ENCODE peak calls at places on chromosome 20, in six cellular contexts. X is K562, K is body of pancreas, O is psoas muscle, G is Panc1, U is ascending aorta. P is an unnamed sample. For H3K4me1, the result is how much of the 10 kb centered on the place peaks cover.

GRCh38 chr20:46933150-46933549 is 38.5 kb downstream of the EYA2 start:
- DNase-seq in G (no peak), K (no peak), O (no peak), U (no peak), X (no peak), P (no peak)

GRCh38 chr20:34859826-34860545 is 12.7 kb downstream of the GGT7 start:
- DNase-seq in O (no peak), X (no peak), G (no peak), U (no peak), K (no peak), P (no peak)

GRCh38 chr20:54680872-54681297 is 205.5 kb downstream of the DOK5 start:
- DNase-seq in O (no peak), U (no peak), X (peak), G (no peak), K (peak), P (no peak)

GRCh38 chr20:33667245-33668086 is 723 bp downstream of the ACTL10 start:
- DNase-seq in X (no peak), G (no peak), O (peak), K (peak), U (peak), P (peak)

GRCh38 chr20:35344354-35344837 is 52.2 kb upstream of the FAM83C start:
- DNase-seq in K (peak), U (no peak), O (peak), X (peak), G (no peak), P (peak)

GRCh38 chr20:57878803-57879424 is 169.1 kb upstream of the PMEPA1 start:
- DNase-seq in K (no peak), G (no peak), U (peak), O (no peak), X (no peak), P (no peak)

GRCh38 chr20:20864346-20865096 is 152.1 kb upstream of the RALGAPA2 start:
- DNase-seq in X (peak), O (no peak), G (no peak), K (no peak), U (no peak), P (no peak)

GRCh38 chr20:21184810-21185209 is 58.9 kb downstream of the KIZ start:
- DNase-seq in G (no peak), K (no peak), U (no peak), X (no peak), O (no peak), P (no peak)

GRCh38 chr20:21090112-21090737 is 15.9 kb downstream of the LINC00237 start:
- DNase-seq in O (no peak), X (no peak), U (no peak), K (no peak), G (no peak), P (no peak)

DNA sequence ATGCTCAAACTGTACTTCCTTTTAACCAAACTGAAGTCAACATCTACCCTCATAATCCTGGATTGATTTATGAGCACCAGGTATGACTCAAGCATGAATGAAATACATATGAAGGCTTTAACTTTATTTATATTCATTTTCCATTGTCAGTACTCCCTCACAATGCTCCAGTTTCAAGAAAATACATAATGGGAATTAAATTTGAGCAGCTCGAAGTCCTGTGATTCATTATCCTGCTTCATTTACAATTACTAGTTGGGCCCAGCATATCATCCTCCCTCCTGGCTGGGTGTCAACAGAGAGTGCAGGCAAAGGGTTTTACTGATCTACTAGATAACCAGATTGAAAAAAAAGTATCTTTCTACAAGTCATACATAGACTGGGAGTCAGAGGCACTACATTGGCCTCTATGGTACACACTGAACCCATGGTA is 10.1 kb downstream of the SAMHD1 start:
- DNase-seq in U (no peak), O (no peak), K (no peak), X (no peak), G (no peak), P (no peak)
- H3K27ac ChIP-seq in U (peak), O (peak), K (peak), X (no peak), G (no peak), P (peak)

GRCh38 chr20:51512645-51513044 is 29.9 kb downstream of the NFATC2 start:
- DNase-seq in X (peak), K (no peak), G (no peak), U (no peak), O (no peak), P (no peak)
- H3K4me1 ChIP-seq in X (under half), K (under half), G (under half), U (under half), O (under half), P (under half)

GRCh38 chr20:25321991-25322390 is 68.6 kb downstream of the ABHD12 start:
- DNase-seq in U (no peak), O (no peak), G (no peak), K (no peak), X (no peak), P (no peak)
- H3K27ac ChIP-seq in U (no peak), O (no peak), G (no peak), K (no peak), X (no peak), P (no peak)

GRCh38 chr20:32357869-32358631 is at the start of gene ASXL1:
- DNase-seq in O (peak), G (peak), U (peak), X (peak), K (peak), P (peak)

GRCh38 chr20:32358632-32358882 is 426 bp downstream of the ASXL1 start:
- DNase-seq in U (no peak), G (no peak), K (no peak), O (no peak), X (no peak), P (no peak)

GRCh38 chr20:32360333-32360634 is 2.2 kb downstream of the ASXL1 start:
- DNase-seq in X (peak), O (no peak), U (no peak), K (no peak), G (no peak), P (no peak)

GRCh38 chr20:32358883-32359632 is 927 bp downstream of the ASXL1 start:
- DNase-seq in O (peak), K (peak), X (peak), U (peak), G (no peak), P (peak)

DNA sequence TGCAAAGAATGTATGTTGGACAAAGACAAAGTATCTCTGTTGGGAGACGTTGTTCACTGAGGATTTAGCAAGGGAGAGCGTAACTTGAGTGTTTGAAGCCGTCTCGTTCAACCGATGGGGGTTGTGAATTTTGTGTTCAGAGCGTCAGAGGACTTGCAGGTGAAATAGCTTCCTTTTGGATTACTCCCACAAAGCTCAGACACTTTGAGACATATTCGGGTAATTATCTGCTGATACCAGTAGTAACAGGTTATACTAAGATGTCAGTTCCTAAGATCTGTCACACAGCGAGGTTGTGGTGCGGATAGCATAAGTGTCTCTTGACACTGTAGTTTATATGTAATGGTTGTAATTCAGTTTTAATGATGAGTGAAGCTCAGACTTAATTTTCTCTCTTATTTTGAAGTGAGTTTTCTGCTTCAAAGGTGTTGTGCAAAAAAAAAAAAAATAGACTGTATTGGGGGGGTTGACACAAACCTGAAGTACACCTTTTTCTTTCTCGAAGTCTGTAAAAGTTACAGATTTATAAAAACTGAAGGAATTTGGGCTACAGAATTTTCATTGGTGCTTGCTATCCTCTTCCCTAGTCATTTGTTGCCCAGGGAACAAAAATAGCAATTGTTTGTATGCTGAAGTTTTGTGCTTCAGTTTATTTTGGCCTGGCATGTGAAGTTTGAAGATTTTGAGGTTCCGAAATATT is 1.7 kb downstream of the ASXL1 start:
- DNase-seq in U (no peak), K (no peak), X (peak), O (no peak), G (peak), P (no peak)
- H3K4me1 ChIP-seq in U (under half), K (half or more), X (under half), O (half or more), G (half or more), P (half or more)

GRCh38 chr20:60901831-60902230 is 350.2 kb upstream of the CDH4 start:
- DNase-seq in U (no peak), O (no peak), X (no peak), K (no peak), G (no peak), P (no peak)
- H3K27ac ChIP-seq in U (no peak), O (no peak), X (no peak), K (no peak), G (no peak), P (no peak)

DNA sequence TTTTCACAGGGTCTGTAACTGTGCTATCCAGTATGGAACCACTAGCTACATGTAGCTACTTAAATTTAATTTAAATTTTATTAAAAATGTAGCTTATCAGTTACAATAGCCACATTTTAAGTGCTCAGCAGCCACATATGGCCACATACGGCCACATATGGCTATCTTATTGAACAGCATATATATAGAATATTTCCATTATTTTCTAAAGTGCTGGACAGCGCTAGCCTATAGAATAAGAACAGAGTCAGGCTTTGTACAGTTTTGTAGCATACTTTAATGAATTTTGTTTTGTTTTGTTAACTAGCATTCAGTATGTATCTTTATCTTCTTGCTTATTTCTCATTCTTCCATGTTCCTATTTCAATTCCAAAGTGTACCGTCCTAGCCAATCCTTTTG is 118.4 kb downstream of the JAG1 start:
- DNase-seq in X (no peak), O (no peak), U (no peak), K (no peak), G (no peak), P (no peak)
- H3K4me1 ChIP-seq in X (under half), O (under half), U (half or more), K (under half), G (under half), P (under half)

DNA sequence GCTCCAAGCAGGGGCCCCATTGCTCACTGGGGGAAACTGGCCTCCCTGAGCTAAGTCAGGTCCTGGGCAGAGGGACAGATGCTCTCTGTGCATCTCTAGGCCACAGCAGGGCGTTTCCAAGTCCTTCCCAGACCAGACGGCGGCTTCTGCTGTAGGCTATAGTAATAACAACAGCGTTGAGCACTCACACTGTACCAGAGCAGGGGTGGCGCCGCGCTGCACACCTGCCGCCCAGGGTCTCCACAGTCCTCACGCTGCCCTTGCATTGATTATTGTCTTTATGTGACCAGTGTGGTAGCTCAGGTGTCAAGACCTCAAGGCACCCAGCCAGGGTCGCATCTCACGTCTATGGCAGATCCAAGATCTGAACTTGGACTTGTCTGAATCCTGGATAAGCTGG is 14.9 kb upstream of the CCN5 start:
- DNase-seq in G (no peak), O (no peak), X (no peak), K (no peak), U (no peak), P (no peak)
- H3K27ac ChIP-seq in G (peak), O (no peak), X (no peak), K (no peak), U (peak), P (no peak)

GRCh38 chr20:63349516-63349895 is 11.6 kb downstream of the CHRNA4 start:
- DNase-seq in X (no peak), O (no peak), K (no peak), U (no peak), G (no peak), P (no peak)

GRCh38 chr20:63350196-63350595 is 11.0 kb downstream of the CHRNA4 start:
- DNase-seq in U (no peak), K (no peak), O (no peak), G (no peak), X (no peak), P (no peak)

GRCh38 chr20:63351380-63351700 is 9.8 kb downstream of the CHRNA4 start:
- DNase-seq in O (no peak), G (no peak), X (no peak), K (no peak), U (no peak), P (no peak)

GRCh38 chr20:63351811-63352591 is 9.1 kb downstream of the CHRNA4 start:
- DNase-seq in U (no peak), O (no peak), G (no peak), K (no peak), X (no peak), P (no peak)

DNA sequence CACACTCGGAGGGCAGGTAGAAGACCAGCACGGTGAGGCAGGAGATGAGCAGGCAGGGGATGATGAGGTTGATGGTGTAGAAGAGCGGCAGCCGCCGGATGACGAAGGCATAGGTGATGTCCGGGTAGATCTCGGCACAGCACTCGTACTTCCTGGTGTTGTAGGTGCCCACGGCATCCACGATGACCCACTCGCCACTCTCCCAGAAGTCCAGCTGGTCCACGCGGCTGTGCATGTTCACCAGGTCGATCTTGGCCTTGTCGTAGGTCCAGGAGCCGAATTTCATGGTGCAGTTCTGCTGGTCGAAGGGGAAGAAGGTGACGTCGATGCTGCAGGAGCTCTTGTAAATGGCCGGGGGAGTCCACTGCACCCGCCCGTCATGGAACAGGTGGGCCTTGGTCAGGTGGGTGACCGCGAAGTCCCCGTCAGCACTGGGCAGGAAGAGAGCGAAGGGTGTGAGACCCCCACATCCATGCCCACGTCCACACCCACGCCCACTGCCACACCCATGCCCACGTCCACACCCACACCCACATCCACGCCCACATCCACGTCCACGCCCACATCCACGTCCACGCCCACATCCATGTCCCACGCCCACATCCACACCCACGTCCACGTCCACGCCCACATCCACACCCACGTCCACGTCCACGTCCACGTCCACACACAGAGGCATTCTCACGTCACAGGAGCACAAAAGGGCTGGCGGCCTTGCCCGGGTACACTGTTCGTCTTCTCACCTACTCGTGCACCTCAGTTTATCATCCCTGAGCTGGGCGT is 10.4 kb downstream of the CHRNA4 start:
- DNase-seq in G (no peak), O (no peak), K (no peak), X (no peak), U (no peak), P (no peak)
- H3K4me1 ChIP-seq in G (under half), O (under half), K (under half), X (under half), U (under half), P (under half)

DNA sequence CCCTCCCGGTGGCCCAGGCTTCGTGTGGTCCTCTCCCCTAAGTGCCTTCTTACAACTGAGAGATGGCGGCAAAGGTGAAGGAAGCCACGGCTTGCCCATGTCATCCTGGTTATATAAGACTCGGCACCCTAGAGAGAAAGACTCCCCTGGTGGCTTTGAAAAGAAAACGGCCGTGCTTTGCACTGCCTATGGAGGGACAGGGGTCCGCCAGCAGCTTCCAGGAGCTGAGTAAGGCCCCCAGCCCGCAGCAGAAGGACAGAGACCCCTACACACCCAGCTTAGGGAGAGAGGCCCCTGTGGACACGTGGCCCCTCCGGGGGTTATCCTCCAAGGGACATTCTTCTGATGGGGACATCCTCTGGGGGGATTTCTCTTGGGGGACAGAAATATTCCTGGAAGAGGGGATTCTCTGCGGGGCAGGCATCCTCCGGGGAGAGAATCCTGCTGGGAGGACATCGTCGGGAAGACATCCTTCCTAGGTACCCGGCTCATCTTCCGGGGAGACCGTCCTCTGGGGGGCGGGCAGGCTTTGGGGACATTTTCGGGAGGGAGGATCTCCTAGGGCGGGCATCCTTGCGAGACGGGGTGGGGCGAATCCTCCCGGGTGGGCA is 509 bp upstream of the OGFR start:
- DNase-seq in G (no peak), X (peak), O (no peak), U (no peak), K (no peak), P (no peak)
- H3K27ac ChIP-seq in G (peak), X (no peak), O (no peak), U (peak), K (peak), P (peak)

DNA sequence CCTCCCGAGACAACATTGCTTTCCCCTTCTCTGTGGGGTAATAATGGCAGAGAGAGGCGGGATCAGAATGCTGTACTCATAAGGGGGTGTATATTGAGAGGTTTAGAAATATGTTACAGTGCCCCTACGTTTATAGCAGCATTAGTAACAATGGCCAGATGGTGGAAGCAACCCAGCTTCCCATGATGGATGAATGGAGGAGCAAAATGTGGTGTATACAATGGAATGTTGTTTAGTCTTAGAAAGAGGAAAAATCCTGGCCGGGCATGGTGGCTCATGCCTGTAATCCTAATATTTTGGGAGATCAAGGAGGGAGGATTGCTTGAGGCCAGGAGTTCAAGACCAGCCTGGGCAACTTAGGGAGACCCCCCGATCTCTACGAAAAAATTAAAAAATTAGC is 12.9 kb downstream of the BANF2 start:
- DNase-seq in U (no peak), O (no peak), X (no peak), G (no peak), K (no peak), P (no peak)
- H3K4me1 ChIP-seq in U (under half), O (under half), X (under half), G (under half), K (half or more), P (under half)